ENCODE peak calls at places on chromosomes 11 and 22, in nine cellular contexts. U is NCI-H187, G is MCF 10A, I is HL-60, B is NCI-H1930, S is non-pigmented ciliary epithelial cell, F is GM12891, O is HT-29, Q is GM23338. R is an unnamed sample.

GRCh38 chr11:6405039-6405667 is 13.7 kb downstream of the APBB1 start:
- DNase-seq in U (peak), G (no peak), I (no peak), B (peak), S (no peak), F (no peak), O (no peak), Q (peak), R (no peak)

GRCh38 chr22:27935897-27936296 is 16.8 kb upstream of the PITPNB start:
- DNase-seq in U (no peak), G (no peak), I (no peak), B (no peak), S (no peak), F (no peak), O (no peak), Q (no peak), R (no peak)

GRCh38 chr11:72208281-72208680 is 8.3 kb upstream of the FOLR2 start:
- DNase-seq in U (no peak), G (no peak), I (no peak), B (no peak), S (no peak), F (no peak), O (no peak), Q (no peak), R (no peak)

GRCh38 chr22:30270841-30271240 is 4.2 kb upstream of the OSM start:
- DNase-seq in U (no peak), G (peak), I (peak), B (no peak), S (no peak), F (no peak), O (no peak), Q (no peak), R (no peak)

GRCh38 chr11:85589373-85589772 is 37.8 kb downstream of the DLG2 start:
- DNase-seq in U (no peak), G (no peak), I (no peak), B (no peak), S (no peak), F (no peak), O (no peak), Q (peak), R (no peak)

GRCh38 chr11:765802-766091 is 11.5 kb downstream of the GATD1 start:
- DNase-seq in U (no peak), G (no peak), I (no peak), B (no peak), S (no peak), F (no peak), O (no peak), Q (no peak), R (no peak)

GRCh38 chr11:12085371-12086251 is 24.8 kb upstream of the MICAL2 start:
- DNase-seq in U (no peak), G (no peak), I (no peak), B (no peak), S (no peak), F (no peak), O (no peak), Q (no peak), R (no peak)

GRCh38 chr11:2663915-2664314 is 35.9 kb downstream of the KCNQ1OT1 start:
- DNase-seq in U (no peak), G (no peak), I (no peak), B (no peak), S (no peak), F (no peak), O (no peak), Q (no peak), R (no peak)

GRCh38 chr11:104011031-104011430 is 25.4 kb upstream of the DDI1 start:
- DNase-seq in U (no peak), G (no peak), I (no peak), B (no peak), S (no peak), F (no peak), O (no peak), Q (no peak), R (no peak)

GRCh38 chr11:35352107-35352888 is 67.1 kb downstream of the SLC1A2 start:
- DNase-seq in U (no peak), G (peak), I (no peak), B (no peak), S (no peak), F (no peak), O (no peak), Q (no peak), R (no peak)

GRCh38 chr11:69156673-69157155 is 979 bp downstream of the SMIM38 start:
- DNase-seq in U (no peak), G (peak), I (no peak), B (no peak), S (no peak), F (no peak), O (no peak), Q (no peak), R (no peak)

GRCh38 chr22:40001800-40002577 is 7.2 kb downstream of the FAM83F start:
- DNase-seq in U (no peak), G (peak), I (no peak), B (no peak), S (no peak), F (no peak), O (no peak), Q (peak), R (no peak)

GRCh38 chr11:128709402-128709801 is 15.5 kb downstream of the FLI1 start:
- DNase-seq in U (no peak), G (peak), I (no peak), B (no peak), S (peak), F (no peak), O (no peak), Q (no peak), R (no peak)

GRCh38 chr11:30889116-30889765 is 303.1 kb upstream of the MPPED2 start:
- DNase-seq in U (no peak), G (no peak), I (no peak), B (no peak), S (peak), F (no peak), O (no peak), Q (no peak), R (no peak)

GRCh38 chr11:86983071-86983488 is 27.9 kb upstream of the FZD4 start:
- DNase-seq in U (no peak), G (peak), I (no peak), B (no peak), S (no peak), F (no peak), O (no peak), Q (no peak), R (no peak)